ENCODE peak calls at places on chromosomes 6 and 20, in seven cellular contexts. T is IMR-90, K is astrocyte of the spinal cord, P is neuronal stem cell, U is fibroblast of mammary gland, L is HEK293T, R is DMS153. A is an unnamed sample.
A peak's percentile ranks its signal among the peaks of the same experiment; 100 is the strongest.

GRCh38 chr20:50788045-50788867 is 6.6 kb upstream of the BCAS4 start:
- DNase-seq in T (peak; percentile 68), K (peak; percentile 57), P (no peak), U (peak; percentile 81), L (peak; percentile 35), R (no peak), A (no peak)

GRCh38 chr6:150730801-150731445 is 131.2 kb downstream of the PLEKHG1 start:
- DNase-seq in T (no peak), K (no peak), P (no peak), U (no peak), L (no peak), R (no peak), A (no peak)

GRCh38 chr20:6739406-6739805 is 28.1 kb upstream of the BMP2 start:
- DNase-seq in T (no peak), K (no peak), P (no peak), U (no peak), L (no peak), R (no peak), A (no peak)

GRCh38 chr6:16836186-16836981 is 75.1 kb upstream of the ATXN1 start:
- DNase-seq in T (peak; percentile 26), K (peak; percentile 30), P (peak; percentile 49), U (no peak), L (no peak), R (no peak), A (no peak)

GRCh38 chr6:43817192-43817591 is 47.2 kb downstream of the VEGFA start:
- DNase-seq in T (peak; percentile 31), K (no peak), P (no peak), U (peak; percentile 36), L (peak; percentile 45), R (no peak), A (no peak)

GRCh38 chr6:150310539-150310938 is 58.3 kb upstream of the IYD start:
- DNase-seq in T (no peak), K (no peak), P (no peak), U (no peak), L (no peak), R (no peak), A (no peak)

GRCh38 chr6:37242429-37243052 is 15.0 kb upstream of the TBC1D22B start:
- DNase-seq in T (peak; percentile 99), K (peak; percentile 99), P (no peak), U (peak; percentile 98), L (peak; percentile 9), R (no peak), A (no peak)

GRCh38 chr6:145761584-145761983 is 26.3 kb upstream of the EPM2A start:
- DNase-seq in T (no peak), K (no peak), P (no peak), U (no peak), L (no peak), R (no peak), A (no peak)

GRCh38 chr20:24157213-24157612 is 168.6 kb upstream of the GGTLC1 start:
- DNase-seq in T (no peak), K (no peak), P (no peak), U (no peak), L (no peak), R (no peak), A (no peak)

GRCh38 chr6:136593748-136594490 is 43.7 kb upstream of the MAP7 start:
- DNase-seq in T (peak; percentile 100), K (peak; percentile 98), P (no peak), U (peak; percentile 98), L (no peak), R (no peak), A (no peak)

GRCh38 chr6:83176256-83176655 is 16.8 kb downstream of the PGM3 start:
- DNase-seq in T (no peak), K (no peak), P (no peak), U (no peak), L (no peak), R (no peak), A (no peak)

GRCh38 chr6:105896052-105896820 is 189.9 kb upstream of the PRDM1 start:
- DNase-seq in T (peak; percentile 56), K (no peak), P (no peak), U (no peak), L (no peak), R (no peak), A (no peak)

GRCh38 chr20:2206957-2207769 is 88.6 kb upstream of the TGM3 start:
- DNase-seq in T (peak; percentile 28), K (peak; percentile 55), P (peak; percentile 73), U (peak; percentile 41), L (peak; percentile 84), R (peak; percentile 49), A (peak; percentile 92)

GRCh38 chr20:44572551-44573500 is 9.6 kb upstream of the PKIG start:
- DNase-seq in T (peak; percentile 89), K (peak; percentile 74), P (no peak), U (peak; percentile 96), L (no peak), R (no peak), A (no peak)

GRCh38 chr20:49759266-49759950 is 45.7 kb upstream of the B4GALT5 start:
- DNase-seq in T (no peak), K (no peak), P (no peak), U (no peak), L (no peak), R (no peak), A (no peak)

GRCh38 chr6:28413681-28414080 is 14.1 kb upstream of the ZSCAN12 start:
- DNase-seq in T (no peak), K (no peak), P (no peak), U (no peak), L (no peak), R (no peak), A (no peak)

GRCh38 chr20:42530855-42531674 is 658.6 kb downstream of the PTPRT start:
- DNase-seq in T (no peak), K (no peak), P (peak; percentile 26), U (peak; percentile 4), L (peak; percentile 33), R (peak; percentile 4), A (no peak)

GRCh38 chr6:158911746-158912158 is 88.2 kb downstream of the RSPH3 start:
- DNase-seq in T (no peak), K (no peak), P (no peak), U (no peak), L (no peak), R (peak; percentile 8), A (no peak)

GRCh38 chr6:47655719-47656595 is 42.4 kb upstream of the ADGRF4 start:
- DNase-seq in T (no peak), K (peak; percentile 40), P (peak; percentile 17), U (peak; percentile 60), L (no peak), R (peak; percentile 18), A (peak; percentile 21)

GRCh38 chr6:152310371-152310954 is 326.7 kb downstream of the SYNE1 start:
- DNase-seq in T (no peak), K (no peak), P (no peak), U (no peak), L (no peak), R (no peak), A (no peak)

GRCh38 chr6:168303982-168304751 is 15.4 kb downstream of the DACT2 start:
- DNase-seq in T (no peak), K (no peak), P (no peak), U (no peak), L (no peak), R (no peak), A (no peak)

GRCh38 chr6:121549741-121550140 is 114.3 kb downstream of the GJA1 start:
- DNase-seq in T (peak; percentile 96), K (peak; percentile 77), P (no peak), U (peak; percentile 88), L (no peak), R (no peak), A (no peak)

GRCh38 chr6:56259682-56260081 is 12.3 kb upstream of the COL21A1 start:
- DNase-seq in T (peak; percentile 53), K (peak; percentile 80), P (no peak), U (peak; percentile 68), L (no peak), R (no peak), A (no peak)

GRCh38 chr20:2080532-2081224 is 20.9 kb upstream of the STK35 start:
- DNase-seq in T (no peak), K (no peak), P (no peak), U (no peak), L (no peak), R (no peak), A (no peak)

GRCh38 chr6:21131406-21131805 is 462.1 kb upstream of the SOX4 start:
- DNase-seq in T (no peak), K (no peak), P (no peak), U (no peak), L (no peak), R (no peak), A (no peak)

GRCh38 chr6:20952605-20953004 is 418.3 kb downstream of the CDKAL1 start:
- DNase-seq in T (peak; percentile 83), K (peak; percentile 77), P (no peak), U (peak; percentile 85), L (no peak), R (peak; percentile 68), A (no peak)

GRCh38 chr6:159819932-159820640 is 20.0 kb downstream of the PNLDC1 start:
- DNase-seq in T (no peak), K (no peak), P (no peak), U (no peak), L (no peak), R (no peak), A (no peak)

GRCh38 chr6:40325791-40326190 is 261.4 kb downstream of the LRFN2 start:
- DNase-seq in T (no peak), K (no peak), P (no peak), U (no peak), L (no peak), R (peak; percentile 39), A (no peak)

GRCh38 chr20:19889011-19889953 is 127.9 kb upstream of the NAA20 start:
- DNase-seq in T (peak; percentile 76), K (peak; percentile 89), P (no peak), U (peak; percentile 81), L (no peak), R (peak; percentile 6), A (peak; percentile 39)

GRCh38 chr6:12328701-12329100 is 38.5 kb downstream of the EDN1 start:
- DNase-seq in T (no peak), K (no peak), P (no peak), U (no peak), L (no peak), R (no peak), A (no peak)

GRCh38 chr6:13668291-13668928 is 43.2 kb downstream of the RANBP9 start:
- DNase-seq in T (no peak), K (no peak), P (no peak), U (peak; percentile 25), L (no peak), R (no peak), A (no peak)

GRCh38 chr6:53484409-53485280 is 60.3 kb downstream of the GCLC start:
- DNase-seq in T (peak; percentile 75), K (peak; percentile 78), P (peak; percentile 71), U (peak; percentile 81), L (peak; percentile 42), R (peak; percentile 24), A (peak; percentile 45)